ENCODE peak calls at places on chromosomes 4 and X, in six cellular contexts. N, I, L, E, Z and H are unnamed samples.

GRCh38 chr4:112378858-112379257 is 81.7 kb downstream of the ALPK1 start:
- DNase-seq in E (no peak), L (no peak), I (no peak), N (no peak), Z (no peak), H (no peak)

GRCh38 chr4:140038031-140038533 is 115.9 kb downstream of the MAML3 start:
- DNase-seq in Z (no peak), I (no peak), N (no peak), E (peak), L (no peak), H (no peak)

GRCh38 chr4:654871-655734 is 19.0 kb downstream of the ATP5ME start:
- DNase-seq in I (no peak), L (peak), N (peak), Z (no peak), E (no peak), H (no peak)

GRCh38 chr4:186765138-186765537 is 41.5 kb upstream of the FAT1 start:
- DNase-seq in E (no peak), Z (no peak), N (no peak), L (no peak), I (peak), H (no peak)

GRCh38 chr4:118888666-118889312 is at the start of gene SYNPO2:
- DNase-seq in I (peak), N (peak), L (peak), Z (peak), E (peak), H (peak)

GRCh38 chr4:37726666-37727065 is 40.5 kb upstream of the RELL1 start:
- DNase-seq in I (no peak), N (no peak), Z (no peak), L (no peak), E (no peak), H (no peak)

GRCh38 chr4:3851211-3851610 is 85.0 kb downstream of the ADRA2C start:
- DNase-seq in N (no peak), I (no peak), Z (no peak), L (no peak), E (no peak), H (no peak)

GRCh38 chr4:8664031-8664805 is 71.7 kb downstream of the CPZ start:
- DNase-seq in I (no peak), Z (no peak), L (peak), N (peak), E (no peak), H (no peak)

GRCh38 chrX:53093177-53093655 is 726 bp upstream of the KANTR start:
- DNase-seq in L (peak), N (peak), E (peak), I (peak), Z (peak), H (peak)

GRCh38 chr4:80631861-80632260 is 296.3 kb downstream of the CFAP299 start:
- DNase-seq in L (no peak), Z (no peak), N (no peak), E (no peak), I (no peak), H (no peak)

GRCh38 chrX:13653022-13653693 is at the start of gene TCEANC:
- DNase-seq in I (peak), E (peak), N (peak), Z (peak), L (peak), H (peak)
- TF ChIP-seq POLR2A in I (peak), E (peak), N (peak), Z (no peak), L (peak), H (peak)

GRCh38 chrX:51891245-51891644 is 2.2 kb upstream of the MAGED1 start:
- DNase-seq in Z (no peak), L (no peak), I (no peak), N (no peak), E (no peak), H (no peak)

GRCh38 chrX:51891821-51892551 is 1.4 kb upstream of the MAGED1 start:
- DNase-seq in Z (peak), N (no peak), E (peak), L (no peak), I (no peak), H (no peak)

GRCh38 chrX:51894697-51895336 is 1.4 kb downstream of the MAGED1 start:
- DNase-seq in N (no peak), Z (peak), L (peak), E (peak), I (peak), H (peak)

GRCh38 chrX:51893931-51894696 is 691 bp downstream of the MAGED1 start:
- DNase-seq in I (no peak), Z (peak), L (no peak), E (peak), N (no peak), H (peak)

GRCh38 chrX:51892921-51893745 is at the start of gene MAGED1:
- DNase-seq in I (peak), L (peak), Z (peak), N (peak), E (peak), H (peak)
- TF ChIP-seq POLR2A in I (peak), L (peak), Z (no peak), N (no peak), E (peak), H (no peak)

GRCh38 chr4:1721003-1721665 is at the start of the genes TACC3 and TMEM129:
- DNase-seq in Z (peak), N (peak), I (peak), E (peak), L (peak), H (peak)
- TF ChIP-seq POLR2A in Z (no peak), N (peak), I (peak), E (peak), L (peak), H (peak)

GRCh38 chrX:149631293-149632165 is at the start of gene TMEM185A:
- DNase-seq in I (peak), L (peak), Z (peak), N (peak), E (peak), H (peak)
- TF ChIP-seq POLR2A in I (no peak), L (no peak), Z (no peak), N (no peak), E (no peak), H (no peak)

DNA sequence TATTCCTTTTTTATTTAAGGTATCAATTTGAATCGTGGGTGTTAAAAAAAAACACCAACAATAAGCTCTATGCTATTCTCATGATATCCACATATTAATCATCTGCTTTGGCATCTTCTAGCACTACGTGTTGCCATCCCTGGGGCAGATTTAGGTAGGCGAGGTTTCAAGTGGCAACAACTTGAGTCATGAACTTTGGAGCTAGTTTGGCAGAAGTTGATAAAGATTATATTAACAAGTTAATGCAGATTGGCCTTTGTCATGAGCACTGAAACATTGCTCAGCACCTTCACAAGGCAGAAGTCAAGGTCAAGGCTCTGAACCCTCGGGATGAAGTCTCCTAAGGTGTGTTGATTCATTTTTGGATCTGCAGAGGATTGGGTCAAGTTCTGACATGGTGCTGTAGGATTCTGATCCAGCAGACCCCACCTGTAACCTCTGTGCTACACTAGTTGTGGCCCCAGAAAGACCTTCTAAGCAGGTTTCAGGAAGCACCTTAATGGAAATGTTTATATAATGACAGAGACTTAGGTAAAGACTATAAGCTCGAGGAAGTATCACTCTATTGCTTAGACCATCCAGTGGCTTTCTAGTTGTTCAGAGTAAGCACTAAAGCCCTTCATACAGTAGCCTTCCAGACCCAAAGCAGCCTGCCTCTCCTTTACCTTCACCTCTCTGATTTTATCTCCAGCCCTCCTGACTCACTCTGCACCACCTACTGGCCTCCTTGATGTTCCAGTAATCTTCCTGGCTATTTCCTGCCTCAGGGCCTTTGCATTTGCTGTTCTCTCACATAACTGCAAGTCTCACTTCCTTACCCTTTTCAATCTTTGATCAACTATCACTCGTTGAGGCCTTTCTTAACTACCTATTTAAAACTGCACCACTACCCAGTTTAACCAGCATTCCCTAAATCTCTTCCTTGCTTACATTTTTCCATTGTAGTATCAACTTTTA is 117.0 kb upstream of the SLC4A4 start:
- DNase-seq in Z (no peak), I (no peak), N (no peak), L (no peak), E (no peak), H (no peak)
- TF ChIP-seq POLR2A in Z (no peak), I (no peak), N (no peak), L (no peak), E (no peak), H (no peak)